ENCODE peak calls at places on chromosome 18, in five cellular contexts. M, K, Y, F and A are unnamed samples.

GRCh38 chr18:79380816-79381806 is 14.6 kb upstream of the NFATC1 start:
- DNase-seq in F (peak), M (peak), Y (peak), K (peak), A (no peak)

GRCh38 chr18:31679133-31679731 is 5.1 kb downstream of the B4GALT6 start:
- DNase-seq in K (no peak), M (peak), F (no peak), Y (no peak), A (no peak)

GRCh38 chr18:33579147-33579867 is 1.3 kb downstream of the ASXL3 start:
- DNase-seq in M (no peak), F (no peak), K (peak), Y (peak), A (no peak)

GRCh38 chr18:67104700-67105284 is 411.7 kb downstream of the DSEL start:
- DNase-seq in K (peak), F (peak), M (peak), Y (peak), A (peak)

GRCh38 chr18:11105463-11105862 is 43.9 kb downstream of the PIEZO2 start:
- DNase-seq in F (no peak), K (no peak), Y (no peak), M (no peak), A (no peak)

GRCh38 chr18:57077786-57078552 is 68.9 kb upstream of the BOD1L2 start:
- DNase-seq in K (no peak), F (no peak), Y (no peak), M (no peak), A (no peak)

GRCh38 chr18:9741821-9742541 is 33.9 kb downstream of the RAB31 start:
- DNase-seq in Y (peak), M (peak), K (peak), F (peak), A (no peak)

GRCh38 chr18:77131652-77132368 is 773 bp downstream of the MBP start:
- DNase-seq in Y (peak), K (peak), F (peak), M (peak), A (no peak)

GRCh38 chr18:24398515-24398914 is 891 bp upstream of the OSBPL1A start:
- DNase-seq in M (peak), K (peak), Y (no peak), F (no peak), A (peak)

GRCh38 chr18:48657446-48658120 is 118.8 kb downstream of the CTIF start:
- DNase-seq in F (no peak), K (peak), Y (no peak), M (no peak), A (no peak)

GRCh38 chr18:76687271-76688006 is 134.9 kb upstream of the ZNF236 start:
- DNase-seq in K (no peak), Y (no peak), M (no peak), F (peak), A (peak)

GRCh38 chr18:3345452-3345851 is 83.5 kb downstream of the MYL12B start:
- DNase-seq in Y (no peak), F (no peak), K (no peak), M (no peak), A (no peak)

GRCh38 chr18:13318644-13319501 is 100.3 kb downstream of the LDLRAD4 start:
- DNase-seq in Y (no peak), K (no peak), M (no peak), F (no peak), A (no peak)

GRCh38 chr18:31578126-31578525 is 13.6 kb upstream of the TTR start:
- DNase-seq in Y (no peak), F (no peak), M (no peak), K (no peak), A (no peak)

GRCh38 chr18:25136416-25137132 is 215.4 kb downstream of the ZNF521 start:
- DNase-seq in K (no peak), M (no peak), Y (no peak), F (peak), A (no peak)

GRCh38 chr18:10414293-10414842 is 40.1 kb upstream of the APCDD1 start:
- DNase-seq in F (no peak), M (no peak), Y (no peak), K (no peak), A (no peak)

GRCh38 chr18:42860011-42860410 is 255.5 kb downstream of the RIT2 start:
- DNase-seq in Y (no peak), F (no peak), M (no peak), K (no peak), A (no peak)

GRCh38 chr18:23397907-23398306 is 55.2 kb upstream of the RIOK3 start:
- DNase-seq in F (no peak), K (no peak), Y (no peak), M (no peak), A (no peak)

GRCh38 chr18:77067315-77068061 is 65.1 kb downstream of the MBP start:
- DNase-seq in Y (no peak), M (peak), K (no peak), F (peak), A (peak)

GRCh38 chr18:24514439-24514838 is 54.0 kb downstream of the HRH4 start:
- DNase-seq in F (no peak), M (peak), K (peak), Y (no peak), A (no peak)

GRCh38 chr18:51651761-51652160 is 454.3 kb upstream of the MEX3C start:
- DNase-seq in M (no peak), K (no peak), F (no peak), Y (no peak), A (no peak)

GRCh38 chr18:2547477-2548087 is 23.7 kb downstream of the METTL4 start:
- DNase-seq in M (peak), F (no peak), K (peak), Y (peak), A (peak)

GRCh38 chr18:51191139-51191717 is 6.3 kb downstream of the MEX3C start:
- DNase-seq in F (no peak), M (no peak), Y (no peak), K (no peak), A (no peak)

GRCh38 chr18:49459404-49460171 is 857 bp downstream of the DYM start:
- DNase-seq in Y (no peak), K (peak), F (no peak), M (peak), A (no peak)

GRCh38 chr18:21489119-21489750 is 111.3 kb downstream of the ESCO1 start:
- DNase-seq in M (peak), Y (peak), K (peak), F (peak), A (peak)

GRCh38 chr18:79490593-79491551 is 95.1 kb downstream of the NFATC1 start:
- DNase-seq in F (no peak), M (no peak), Y (no peak), K (no peak), A (no peak)

GRCh38 chr18:40006553-40007073 is 1948.4 kb upstream of the PIK3C3 start:
- DNase-seq in F (no peak), M (no peak), Y (peak), K (peak), A (no peak)

DNA sequence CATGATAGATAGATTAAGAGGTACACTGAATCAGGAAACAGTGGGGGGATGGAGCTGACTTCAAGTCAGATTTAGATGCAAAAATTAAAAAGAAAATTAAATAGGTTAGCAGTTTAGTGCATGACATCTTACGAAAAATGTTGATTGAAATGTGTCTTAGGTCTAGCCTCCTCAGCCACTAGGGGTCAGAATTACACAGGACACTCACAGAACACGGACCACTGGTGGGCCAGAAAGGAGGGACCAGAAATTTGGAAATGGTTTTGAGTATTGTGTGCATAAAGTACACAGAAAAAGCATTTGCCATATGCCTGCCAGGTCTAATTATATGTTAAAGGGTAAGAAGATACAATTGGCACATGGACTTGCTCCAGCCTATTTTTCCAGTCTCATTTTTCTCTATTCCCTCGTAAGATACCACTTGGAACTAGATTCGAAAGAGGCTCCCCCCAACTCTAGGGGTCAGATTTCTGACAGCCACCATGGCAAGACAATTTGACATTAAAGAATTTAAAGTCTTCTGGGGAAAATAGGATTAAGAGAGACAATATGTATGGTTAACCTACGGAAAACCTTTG is 550.2 kb upstream of the SETBP1 start:
- DNase-seq in F (no peak), Y (peak), K (peak), M (peak), A (peak)
- TF ChIP-seq CTCF in F (peak), Y (peak), K (peak), M (peak), A (peak)

GRCh38 chr18:37578886-37579513 is 13.4 kb upstream of the CELF4 start:
- DNase-seq in F (no peak), M (peak), K (peak), Y (peak), A (no peak)
- TF ChIP-seq CTCF in F (peak), M (peak), K (peak), Y (peak), A (no peak)

DNA sequence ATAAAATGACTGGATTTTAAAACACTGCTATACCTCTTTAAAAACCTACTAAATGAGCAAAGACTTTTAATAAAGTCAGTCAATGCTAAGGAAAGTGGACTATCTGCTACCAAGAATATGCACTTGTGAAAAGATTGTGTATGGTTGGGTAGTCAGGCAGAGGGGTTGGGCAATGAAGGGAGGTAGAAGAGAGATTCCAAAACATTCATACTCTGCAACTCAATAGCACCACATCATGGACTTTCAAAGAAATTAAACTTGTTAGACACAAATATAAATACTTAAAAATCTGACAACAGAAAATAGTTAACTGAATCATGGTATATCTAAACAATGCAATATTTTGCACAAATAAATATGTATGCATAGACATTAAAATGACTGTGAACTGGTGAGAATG is 139.9 kb upstream of the MAPRE2 start:
- DNase-seq in M (peak), K (no peak), F (no peak), Y (no peak), A (no peak)
- TF ChIP-seq CTCF in M (peak), K (no peak), F (no peak), Y (no peak), A (no peak)

GRCh38 chr18:55588876-55589595 is 1.0 kb upstream of the TCF4 start:
- DNase-seq in F (no peak), Y (no peak), K (no peak), M (peak), A (no peak)

GRCh38 chr18:55587341-55588000 is 521 bp downstream of the TCF4 start:
- DNase-seq in F (peak), K (peak), Y (peak), M (peak), A (no peak)

GRCh38 chr18:55588001-55588875 is at the start of gene TCF4:
- DNase-seq in Y (peak), M (peak), K (peak), F (peak), A (no peak)

GRCh38 chr18:55592106-55592505 is 4.1 kb upstream of the TCF4 start:
- DNase-seq in F (no peak), Y (no peak), M (no peak), K (no peak), A (no peak)

GRCh38 chr18:55589625-55590291 is 1.8 kb upstream of the TCF4 start:
- DNase-seq in M (peak), F (peak), Y (peak), K (peak), A (peak)
- TF ChIP-seq CTCF in M (no peak), F (no peak), Y (no peak), K (no peak), A (no peak)